ENCODE peak calls at places on chromosomes 16 and 17, in seven cellular contexts. M, I, X, C, Q, G and N are unnamed samples.

GRCh38 chr17:70603226-70603625 is 433.9 kb downstream of the KCNJ2 start:
- DNase-seq in X (no peak), G (no peak), Q (no peak), I (no peak), M (no peak), C (no peak), N (no peak)

GRCh38 chr17:19757536-19758180 is 9.6 kb upstream of the ALDH3A1 start:
- DNase-seq in C (no peak), M (no peak), Q (peak; percentile 23), G (no peak), I (no peak), X (no peak), N (no peak)

GRCh38 chr16:27618611-27619380 is 68.9 kb downstream of the KATNIP start:
- DNase-seq in G (no peak), Q (no peak), I (no peak), M (no peak), C (no peak), X (no peak), N (no peak)

GRCh38 chr17:70810609-70811008 is 641.3 kb downstream of the KCNJ2 start:
- DNase-seq in C (no peak), M (peak; percentile 70), X (peak; percentile 9), G (no peak), Q (no peak), I (no peak), N (no peak)

GRCh38 chr17:73391331-73392265 is 79.8 kb upstream of the CDC42EP4 start:
- DNase-seq in C (no peak), X (no peak), I (no peak), M (no peak), G (no peak), Q (peak; percentile 26), N (no peak)

GRCh38 chr16:15996432-15997109 is 47.2 kb downstream of the ABCC1 start:
- DNase-seq in M (peak; percentile 93), I (no peak), C (no peak), Q (no peak), G (peak; percentile 66), X (peak; percentile 93), N (no peak)

GRCh38 chr16:68227850-68228553 is 7.9 kb downstream of the ESRP2 start:
- DNase-seq in I (no peak), X (no peak), G (no peak), Q (no peak), C (no peak), M (no peak), N (no peak)

GRCh38 chr16:84868328-84868727 is 48.5 kb downstream of the CRISPLD2 start:
- DNase-seq in G (no peak), I (no peak), C (no peak), Q (no peak), M (no peak), X (no peak), N (no peak)

GRCh38 chr16:75080205-75081029 is 36.2 kb downstream of the LDHD start:
- DNase-seq in M (peak; percentile 91), Q (no peak), G (no peak), C (no peak), X (peak; percentile 73), I (peak; percentile 46), N (no peak)

GRCh38 chr16:50622029-50622428 is 59.1 kb downstream of the SNX20 start:
- DNase-seq in Q (no peak), M (no peak), X (no peak), G (no peak), C (no peak), I (no peak), N (no peak)

GRCh38 chr17:33461051-33461450 is 168.0 kb upstream of the ASIC2 start:
- DNase-seq in I (peak; percentile 52), X (no peak), M (no peak), C (no peak), Q (peak; percentile 4), G (no peak), N (no peak)

GRCh38 chr17:30482555-30482954 is 5.3 kb downstream of the GOSR1 start:
- DNase-seq in Q (no peak), C (no peak), I (no peak), M (no peak), G (no peak), X (no peak), N (no peak)

GRCh38 chr16:84117482-84117843 is 721 bp upstream of the MBTPS1 start:
- DNase-seq in X (peak; percentile 63), I (no peak), M (peak; percentile 31), C (no peak), Q (no peak), G (peak; percentile 61), N (peak; percentile 20)

GRCh38 chr17:14843086-14843795 is 421.9 kb downstream of the PMP22 start:
- DNase-seq in X (no peak), M (no peak), Q (no peak), C (no peak), I (no peak), G (no peak), N (no peak)

GRCh38 chr17:64130559-64131001 is 636 bp upstream of the ERN1 start:
- DNase-seq in I (peak; percentile 79), Q (no peak), X (peak; percentile 87), C (no peak), G (no peak), M (peak; percentile 80), N (no peak)

GRCh38 chr16:67526149-67526732 is 2.4 kb upstream of the RIPOR1 start:
- DNase-seq in X (no peak), Q (no peak), M (peak; percentile 61), C (no peak), I (peak; percentile 92), G (peak; percentile 43), N (no peak)

GRCh38 chr16:24518498-24518897 is 20.9 kb upstream of the RBBP6 start:
- DNase-seq in X (no peak), M (no peak), C (no peak), G (no peak), I (no peak), Q (no peak), N (no peak)

GRCh38 chr17:30229012-30229411 is 6.5 kb downstream of the SLC6A4 start:
- DNase-seq in G (no peak), X (no peak), I (no peak), M (no peak), C (no peak), Q (no peak), N (no peak)

DNA sequence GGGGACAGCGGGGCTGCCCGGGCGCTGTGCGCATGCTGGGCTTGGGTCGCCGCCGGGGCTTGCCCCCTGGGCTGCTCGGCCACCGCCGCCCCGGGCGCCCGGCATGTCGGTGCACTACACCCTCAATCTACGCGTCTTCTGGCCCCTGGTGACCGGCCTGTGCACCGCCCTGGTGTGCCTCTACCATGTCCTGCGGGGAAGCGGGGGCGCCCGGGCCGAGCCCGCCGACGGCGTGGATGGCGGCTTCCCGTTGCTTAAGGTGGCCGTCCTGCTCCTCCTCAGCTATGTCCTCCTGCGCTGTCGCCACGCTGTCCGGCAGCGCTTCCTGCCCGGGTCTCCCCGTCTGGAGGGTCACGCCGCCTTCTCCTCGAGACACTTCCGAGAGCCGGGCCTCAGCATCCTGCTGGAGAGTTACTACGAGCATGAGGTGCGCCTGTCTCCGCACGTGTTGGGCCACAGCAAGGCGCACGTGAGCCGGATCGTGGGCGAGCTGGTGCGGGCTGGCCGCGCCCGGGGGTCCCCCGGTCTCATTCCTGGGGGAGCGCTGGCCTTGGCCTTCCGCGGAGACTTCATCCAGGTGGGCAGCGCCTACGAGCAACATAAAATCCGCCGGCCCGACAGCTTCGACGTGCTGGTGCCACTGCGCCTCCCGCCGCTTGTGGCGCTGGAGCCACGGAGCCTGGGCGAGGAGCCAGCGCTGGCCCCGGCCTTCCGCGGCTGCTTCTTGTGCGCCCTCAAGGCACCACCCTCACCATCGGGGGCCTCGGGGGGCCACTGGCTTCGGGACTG is 789 bp downstream of the ITPRIPL2 start:
- DNase-seq in I (peak; percentile 17), M (peak; percentile 68), Q (peak; percentile 79), C (no peak), X (peak; percentile 71), G (peak; percentile 85), N (peak; percentile 15)
- H2AK5ac ChIP-seq in I (peak overlapping the region; percentile 67), M (peak overlapping the region; percentile 91), Q (no peak overlapping the region), C (peak overlapping the region; percentile 15), X (no peak overlapping the region), G (no peak overlapping the region), N (peak overlapping the region; percentile 68)

GRCh38 chr16:10373556-10373955 is 12.3 kb upstream of the ATF7IP2 start:
- DNase-seq in C (no peak), Q (no peak), I (no peak), M (no peak), G (no peak), X (no peak), N (no peak)

GRCh38 chr16:10370096-10370726 is 15.7 kb upstream of the ATF7IP2 start:
- DNase-seq in M (no peak), C (no peak), Q (no peak), G (peak; percentile 81), I (no peak), X (no peak), N (no peak)

GRCh38 chr16:10371592-10371991 is 14.3 kb upstream of the ATF7IP2 start:
- DNase-seq in I (no peak), C (no peak), X (no peak), G (no peak), Q (no peak), M (no peak), N (no peak)

GRCh38 chr16:10367616-10368188 is 18.2 kb upstream of the ATF7IP2 start:
- DNase-seq in M (no peak), Q (no peak), G (no peak), X (no peak), C (no peak), I (no peak), N (no peak)

GRCh38 chr16:10368984-10369551 is 16.8 kb upstream of the ATF7IP2 start:
- DNase-seq in Q (peak; percentile 28), I (no peak), G (peak; percentile 52), X (no peak), M (no peak), C (no peak), N (no peak)
- H2AK5ac ChIP-seq in Q (no peak overlapping the region), I (no peak overlapping the region), G (no peak overlapping the region), X (no peak overlapping the region), M (no peak overlapping the region), C (no peak overlapping the region), N (no peak overlapping the region)

GRCh38 chr16:56855201-56855600 is 9.8 kb upstream of the SLC12A3 start:
- DNase-seq in X (no peak), M (no peak), G (no peak), Q (no peak), C (no peak), I (no peak), N (no peak)
- H2AK5ac ChIP-seq in X (peak overlapping the region; percentile 30), M (no peak overlapping the region), G (no peak overlapping the region), Q (no peak overlapping the region), C (no peak overlapping the region), I (no peak overlapping the region), N (no peak overlapping the region)

DNA sequence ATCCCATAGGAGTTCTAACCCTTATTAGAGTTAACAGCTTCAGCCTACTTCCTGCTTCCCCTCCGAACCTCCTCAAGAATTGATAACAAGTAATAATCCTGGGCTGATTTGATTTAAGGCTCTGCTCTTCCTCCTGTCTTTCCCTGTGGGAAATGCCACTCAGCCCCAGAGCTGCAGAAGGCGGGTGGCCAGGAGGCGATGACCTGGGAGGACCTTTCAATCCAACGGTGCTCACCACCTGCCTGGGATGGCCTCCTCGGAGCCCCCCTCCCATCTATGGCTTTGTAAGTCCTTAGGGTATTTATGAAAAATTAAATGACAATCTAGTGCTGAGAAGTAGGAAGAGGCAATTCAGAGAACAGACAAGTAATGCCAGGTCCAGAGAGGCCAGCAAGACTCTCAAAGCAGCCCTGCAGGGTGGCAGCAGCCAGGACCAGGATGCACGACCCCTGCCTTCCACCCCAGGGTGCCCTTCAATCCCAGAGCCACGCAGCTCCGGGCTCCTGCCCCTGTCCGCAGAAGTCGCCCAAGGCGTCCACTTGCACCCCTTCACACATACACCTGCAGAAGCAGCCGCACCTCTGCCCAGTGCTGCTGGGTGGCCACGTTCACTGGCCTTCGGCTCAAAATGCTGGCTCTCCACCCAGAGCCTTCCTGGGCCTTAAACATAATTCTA is 34.3 kb downstream of the ABR start:
- DNase-seq in X (no peak), Q (no peak), C (no peak), I (no peak), G (no peak), M (no peak), N (no peak)
- H2AK5ac ChIP-seq in X (no peak overlapping the region), Q (no peak overlapping the region), C (no peak overlapping the region), I (no peak overlapping the region), G (no peak overlapping the region), M (no peak overlapping the region), N (no peak overlapping the region)

GRCh38 chr16:79838860-79839259 is 238.3 kb upstream of the MAF start:
- DNase-seq in Q (no peak), M (no peak), X (no peak), C (no peak), I (no peak), G (no peak), N (no peak)
- H2AK5ac ChIP-seq in Q (no peak overlapping the region), M (no peak overlapping the region), X (no peak overlapping the region), C (no peak overlapping the region), I (no peak overlapping the region), G (no peak overlapping the region), N (no peak overlapping the region)